ENCODE peak calls at places on chromosomes 6 and 20, in seven cellular contexts. A is A549, F is OCI-LY7, S is GM23248, D is mesendoderm, U is IMR-90, T is GM23338. G is an unnamed sample.

GRCh38 chr6:113433506-113433991 is 423.6 kb upstream of the MARCKS start:
- DNase-seq in A (no peak), F (no peak), S (peak; percentile 90), D (no peak), U (peak; percentile 83), T (no peak), G (peak; percentile 67)

GRCh38 chr6:3075522-3076113 is 7.3 kb downstream of the RIPK1 start:
- DNase-seq in A (no peak), F (peak; percentile 60), S (no peak), D (no peak), U (no peak), T (peak; percentile 84), G (no peak)

GRCh38 chr6:113833537-113833936 is 23.6 kb upstream of the MARCKS start:
- DNase-seq in A (no peak), F (no peak), S (peak; percentile 86), D (no peak), U (peak; percentile 78), T (no peak), G (no peak)

GRCh38 chr6:125913864-125914351 is 42.7 kb upstream of the HINT3 start:
- DNase-seq in A (peak; percentile 32), F (no peak), S (peak; percentile 98), D (no peak), U (peak; percentile 100), T (no peak), G (peak; percentile 87)

GRCh38 chr6:106693343-106693742 is 64.0 kb downstream of the QRSL1 start:
- DNase-seq in A (no peak), F (no peak), S (no peak), D (peak; percentile 10), U (no peak), T (no peak), G (no peak)

GRCh38 chr6:53624491-53624890 is 41.1 kb downstream of the KLHL31 start:
- DNase-seq in A (no peak), F (no peak), S (no peak), D (no peak), U (no peak), T (no peak), G (no peak)

GRCh38 chr6:26065952-26066380 is 21.3 kb upstream of the HFE start:
- DNase-seq in A (peak; percentile 60), F (peak; percentile 79), S (peak; percentile 91), D (peak; percentile 83), U (peak; percentile 82), T (peak; percentile 89), G (peak; percentile 89)

GRCh38 chr20:44030394-44030793 is 115.7 kb downstream of the TOX2 start:
- DNase-seq in A (no peak), F (no peak), S (no peak), D (no peak), U (no peak), T (no peak), G (no peak)

GRCh38 chr6:26607434-26608230 is 10.9 kb downstream of the ABT1 start:
- DNase-seq in A (peak; percentile 44), F (peak; percentile 80), S (peak; percentile 84), D (peak; percentile 68), U (peak; percentile 58), T (peak; percentile 83), G (peak; percentile 79)

GRCh38 chr20:50980071-50980681 is 21.6 kb downstream of the MOCS3 start:
- DNase-seq in A (peak; percentile 82), F (no peak), S (peak; percentile 98), D (peak; percentile 41), U (peak; percentile 100), T (no peak), G (peak; percentile 70)

GRCh38 chr6:32894085-32895005 is 40.4 kb downstream of the PSMB9 start:
- DNase-seq in A (peak; percentile 95), F (peak; percentile 97), S (peak; percentile 91), D (peak; percentile 96), U (peak; percentile 88), T (peak; percentile 95), G (peak; percentile 94)

GRCh38 chr6:35038076-35038475 is 103.1 kb downstream of the TCP11 start:
- DNase-seq in A (no peak), F (no peak), S (peak; percentile 61), D (peak; percentile 72), U (no peak), T (peak; percentile 52), G (no peak)

GRCh38 chr20:40156600-40157307 is 532.3 kb downstream of the MAFB start:
- DNase-seq in A (no peak), F (no peak), S (no peak), D (no peak), U (no peak), T (no peak), G (peak; percentile 6)

GRCh38 chr20:50427740-50428462 is 82.3 kb upstream of the PTPN1 start:
- DNase-seq in A (no peak), F (no peak), S (peak; percentile 37), D (no peak), U (no peak), T (no peak), G (no peak)

GRCh38 chr6:8539446-8539845 is 104.1 kb upstream of the SLC35B3 start:
- DNase-seq in A (no peak), F (peak; percentile 10), S (peak; percentile 45), D (peak; percentile 40), U (no peak), T (peak; percentile 34), G (no peak)

GRCh38 chr6:46078294-46078693 is 51.5 kb upstream of the ENPP4 start:
- DNase-seq in A (no peak), F (no peak), S (no peak), D (no peak), U (no peak), T (no peak), G (no peak)

GRCh38 chr6:79922018-79922417 is 25.3 kb downstream of the ELOVL4 start:
- DNase-seq in A (no peak), F (no peak), S (no peak), D (no peak), U (no peak), T (no peak), G (no peak)

GRCh38 chr6:30981942-30982772 is 1.4 kb upstream of the MUC21 start:
- DNase-seq in A (no peak), F (no peak), S (peak; percentile 81), D (peak; percentile 87), U (peak; percentile 81), T (peak; percentile 88), G (peak; percentile 53)

GRCh38 chr6:6783736-6784135 is 195.2 kb downstream of the LY86 start:
- DNase-seq in A (no peak), F (no peak), S (peak; percentile 19), D (no peak), U (no peak), T (no peak), G (no peak)

GRCh38 chr6:89260832-89261231 is 43.7 kb upstream of the GABRR1 start:
- DNase-seq in A (no peak), F (peak; percentile 43), S (peak; percentile 12), D (no peak), U (no peak), T (no peak), G (peak; percentile 60)

GRCh38 chr6:1917628-1918371 is 308.1 kb downstream of the FOXC1 start:
- DNase-seq in A (peak; percentile 15), F (no peak), S (peak; percentile 90), D (peak; percentile 67), U (peak; percentile 91), T (no peak), G (peak; percentile 24)

GRCh38 chr20:23661002-23661429 is 23.3 kb upstream of the CST3 start:
- DNase-seq in A (no peak), F (no peak), S (no peak), D (no peak), U (no peak), T (no peak), G (no peak)
- H3K4me2 ChIP-seq in A (no peak overlapping the region), F (no peak overlapping the region), S (no peak overlapping the region), D (no peak overlapping the region), U (no peak overlapping the region), T (no peak overlapping the region), G (peak overlapping the region; percentile 25)

GRCh38 chr20:21809961-21810523 is 104.6 kb downstream of the PAX1 start:
- DNase-seq in A (no peak), F (no peak), S (no peak), D (no peak), U (no peak), T (no peak), G (no peak)
- H3K4me2 ChIP-seq in A (no peak overlapping the region), F (no peak overlapping the region), S (no peak overlapping the region), D (no peak overlapping the region), U (no peak overlapping the region), T (no peak overlapping the region), G (no peak overlapping the region)

GRCh38 chr6:15255481-15256414 is 9.9 kb downstream of the JARID2 start:
- DNase-seq in A (no peak), F (peak; percentile 89), S (no peak), D (no peak), U (no peak), T (no peak), G (no peak)

GRCh38 chr6:15259766-15260098 is 13.9 kb downstream of the JARID2 start:
- DNase-seq in A (no peak), F (no peak), S (peak; percentile 52), D (no peak), U (no peak), T (no peak), G (no peak)

GRCh38 chr6:15254074-15254975 is 8.5 kb downstream of the JARID2 start:
- DNase-seq in A (no peak), F (peak; percentile 90), S (peak; percentile 50), D (peak; percentile 85), U (no peak), T (no peak), G (no peak)

GRCh38 chr6:15253107-15254073 is 7.5 kb downstream of the JARID2 start:
- DNase-seq in A (no peak), F (no peak), S (no peak), D (no peak), U (no peak), T (no peak), G (no peak)

DNA sequence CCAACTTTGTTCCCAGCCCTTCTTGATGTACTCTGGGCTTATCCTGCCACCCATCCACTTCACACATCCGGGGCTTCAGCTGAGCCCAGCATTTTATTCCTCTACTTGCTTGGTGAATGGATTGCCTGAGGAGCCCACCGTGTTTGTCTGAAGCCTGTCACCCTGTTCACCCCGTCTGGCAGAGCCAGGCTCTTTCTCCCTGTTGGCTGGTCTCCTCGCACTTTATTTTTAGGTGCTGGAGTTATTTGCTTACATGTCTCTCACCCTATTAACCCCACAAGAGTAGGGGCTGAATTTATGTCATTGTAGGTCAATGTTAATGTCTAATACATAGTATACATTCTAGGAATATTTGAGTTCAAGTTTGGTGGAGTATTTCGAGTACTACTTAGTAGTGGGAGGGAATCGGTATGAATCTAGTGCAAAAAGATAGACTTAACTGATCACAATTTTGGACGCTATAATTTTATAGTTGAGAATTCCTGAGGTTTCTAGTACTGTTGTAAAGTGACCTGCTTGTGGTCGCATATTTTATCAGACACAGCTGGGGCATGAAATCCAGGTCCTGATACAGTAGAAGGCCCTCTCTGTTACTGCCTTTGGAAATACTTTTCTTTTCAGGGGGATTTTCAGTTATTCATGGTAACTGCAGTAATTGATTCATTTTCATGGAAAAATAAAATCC is 10.8 kb downstream of the JARID2 start:
- DNase-seq in A (no peak), F (no peak), S (no peak), D (no peak), U (no peak), T (no peak), G (no peak)
- H3K4me2 ChIP-seq in A (no peak overlapping the region), F (peak overlapping the region; percentile 80), S (no peak overlapping the region), D (no peak overlapping the region), U (no peak overlapping the region), T (peak overlapping the region; percentile 90), G (no peak overlapping the region)

DNA sequence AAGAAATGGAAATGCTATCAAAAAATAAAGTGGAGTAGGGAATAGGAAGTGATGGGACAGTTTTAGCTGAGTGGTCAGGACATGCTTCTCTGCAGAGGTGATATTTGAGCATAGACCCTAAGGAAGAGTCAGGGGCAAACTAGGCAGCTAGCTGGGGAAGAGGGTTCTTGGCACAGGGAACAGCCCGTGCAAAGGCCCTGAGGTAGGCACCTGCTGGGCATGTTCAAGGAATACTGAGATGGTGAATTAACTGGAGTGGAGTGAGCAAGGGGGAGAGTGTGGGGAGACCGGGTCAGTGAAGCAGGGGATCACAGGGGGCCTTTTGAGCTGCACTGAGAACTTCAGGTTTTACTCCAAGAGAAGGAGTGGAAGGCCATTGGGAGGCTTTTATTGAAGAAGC is 7.5 kb upstream of the SIRPA start:
- DNase-seq in A (no peak), F (no peak), S (no peak), D (no peak), U (no peak), T (no peak), G (no peak)
- H3K4me2 ChIP-seq in A (no peak overlapping the region), F (no peak overlapping the region), S (no peak overlapping the region), D (no peak overlapping the region), U (no peak overlapping the region), T (no peak overlapping the region), G (no peak overlapping the region)

G was measured in hepatocyte.